ENCODE peak calls at places on chromosomes 5 and 9, in four cellular contexts. One of them, this sample, is unnamed.

GRCh38 chr9:81729141-81729540 is 39.8 kb upstream of the TLE1 start:
- DNase-seq in CD8-positive, alpha-beta T cell: no peak
- DNase-seq in K562: no peak
- DNase-seq in B cell: peak
- DNase-seq in this sample: no peak

GRCh38 chr9:93058357-93059096 is at the start of gene SUSD3:
- DNase-seq in CD8-positive, alpha-beta T cell: peak
- DNase-seq in B cell: peak
- DNase-seq in K562: peak
- DNase-seq in this sample: peak

GRCh38 chr9:108867829-108868228 is 5.8 kb downstream of the ACTL7A start:
- DNase-seq in K562: no peak
- DNase-seq in CD8-positive, alpha-beta T cell: no peak
- DNase-seq in B cell: no peak
- DNase-seq in this sample: no peak

GRCh38 chr9:16485155-16485554 is 385.3 kb downstream of the BNC2 start:
- DNase-seq in B cell: no peak
- DNase-seq in CD8-positive, alpha-beta T cell: no peak
- DNase-seq in K562: no peak
- DNase-seq in this sample: no peak

GRCh38 chr9:76984476-76984875 is 35.0 kb upstream of the FOXB2 start:
- DNase-seq in K562: no peak
- DNase-seq in B cell: no peak
- DNase-seq in CD8-positive, alpha-beta T cell: no peak
- DNase-seq in this sample: no peak

GRCh38 chr5:126452477-126452876 is 29.3 kb downstream of the GRAMD2B start:
- DNase-seq in K562: no peak
- DNase-seq in CD8-positive, alpha-beta T cell: no peak
- DNase-seq in B cell: no peak
- DNase-seq in this sample: no peak

GRCh38 chr5:95730730-95731570 is at the start of gene RHOBTB3:
- DNase-seq in B cell: peak
- DNase-seq in K562: peak
- DNase-seq in CD8-positive, alpha-beta T cell: peak
- DNase-seq in this sample: peak

GRCh38 chr5:174612686-174613085 is 111.7 kb upstream of the MSX2 start:
- DNase-seq in K562: no peak
- DNase-seq in CD8-positive, alpha-beta T cell: no peak
- DNase-seq in B cell: no peak
- DNase-seq in this sample: no peak

GRCh38 chr5:96785719-96786118 is 22.0 kb downstream of the ERAP1 start:
- DNase-seq in K562: no peak
- DNase-seq in CD8-positive, alpha-beta T cell: no peak
- DNase-seq in B cell: no peak
- DNase-seq in this sample: no peak

GRCh38 chr5:91384671-91385430 is 1.7 kb upstream of the ARRDC3 start:
- DNase-seq in B cell: peak
- DNase-seq in K562: peak
- DNase-seq in CD8-positive, alpha-beta T cell: peak
- DNase-seq in this sample: peak

GRCh38 chr5:23631283-23632045 is 124.1 kb downstream of the PRDM9 start:
- DNase-seq in K562: no peak
- DNase-seq in B cell: no peak
- DNase-seq in CD8-positive, alpha-beta T cell: no peak
- DNase-seq in this sample: no peak

GRCh38 chr9:109641079-109641659 is 138.8 kb upstream of the PALM2AKAP2 start:
- DNase-seq in K562: no peak
- DNase-seq in B cell: no peak
- DNase-seq in CD8-positive, alpha-beta T cell: no peak
- DNase-seq in this sample: no peak

GRCh38 chr9:794386-794785 is 47.1 kb upstream of the DMRT1 start:
- DNase-seq in K562: no peak
- DNase-seq in CD8-positive, alpha-beta T cell: no peak
- DNase-seq in B cell: no peak
- DNase-seq in this sample: no peak

GRCh38 chr9:14136047-14136446 is 177.9 kb downstream of the NFIB start:
- DNase-seq in K562: no peak
- DNase-seq in B cell: no peak
- DNase-seq in CD8-positive, alpha-beta T cell: no peak
- DNase-seq in this sample: no peak

GRCh38 chr5:54470677-54471076 is 15.2 kb downstream of the HSPB3 start:
- DNase-seq in K562: no peak
- DNase-seq in B cell: no peak
- DNase-seq in CD8-positive, alpha-beta T cell: no peak
- DNase-seq in this sample: no peak

GRCh38 chr9:111632051-111632450 is 917 bp downstream of the DNAJC25 start:
- DNase-seq in CD8-positive, alpha-beta T cell: no peak
- DNase-seq in B cell: no peak
- DNase-seq in K562: no peak
- DNase-seq in this sample: no peak

GRCh38 chr5:122262107-122262506 is 49.9 kb upstream of the SNCAIP start:
- DNase-seq in K562: no peak
- DNase-seq in CD8-positive, alpha-beta T cell: no peak
- DNase-seq in B cell: no peak
- DNase-seq in this sample: no peak

GRCh38 chr9:69273162-69273561 is 51.9 kb upstream of the ENTREP1 start:
- DNase-seq in B cell: no peak
- DNase-seq in CD8-positive, alpha-beta T cell: no peak
- DNase-seq in K562: no peak
- DNase-seq in this sample: no peak

GRCh38 chr5:88665750-88666215 is 217.2 kb downstream of the MEF2C start:
- DNase-seq in B cell: peak
- DNase-seq in K562: no peak
- DNase-seq in CD8-positive, alpha-beta T cell: no peak
- DNase-seq in this sample: no peak

GRCh38 chr9:19999491-20000057 is 210.7 kb upstream of the SLC24A2 start:
- DNase-seq in B cell: no peak
- DNase-seq in K562: no peak
- DNase-seq in CD8-positive, alpha-beta T cell: no peak
- DNase-seq in this sample: peak

GRCh38 chr5:130795037-130795436 is 370.0 kb downstream of the HINT1 start:
- DNase-seq in CD8-positive, alpha-beta T cell: no peak
- DNase-seq in K562: no peak
- DNase-seq in B cell: no peak
- DNase-seq in this sample: no peak

GRCh38 chr5:154849791-154850201 is 607 bp downstream of the FAXDC2 start:
- DNase-seq in K562: no peak
- DNase-seq in CD8-positive, alpha-beta T cell: no peak
- DNase-seq in B cell: no peak
- DNase-seq in this sample: no peak

GRCh38 chr5:180825768-180826525 is 23.3 kb upstream of the MGAT1 start:
- DNase-seq in CD8-positive, alpha-beta T cell: no peak
- DNase-seq in K562: no peak
- DNase-seq in B cell: no peak
- DNase-seq in this sample: no peak

GRCh38 chr5:21071421-21071820 is 1083.4 kb upstream of the CDH18 start:
- DNase-seq in K562: no peak
- DNase-seq in B cell: no peak
- DNase-seq in CD8-positive, alpha-beta T cell: no peak
- DNase-seq in this sample: no peak

GRCh38 chr9:29332789-29333188 is 1759.5 kb upstream of the C9orf72 start:
- DNase-seq in K562: no peak
- DNase-seq in B cell: no peak
- DNase-seq in CD8-positive, alpha-beta T cell: no peak
- DNase-seq in this sample: no peak

GRCh38 chr9:136551401-136552116 is 5.7 kb upstream of the NOTCH1 start:
- DNase-seq in K562: peak
- DNase-seq in CD8-positive, alpha-beta T cell: no peak
- DNase-seq in B cell: peak
- DNase-seq in this sample: peak

DNA sequence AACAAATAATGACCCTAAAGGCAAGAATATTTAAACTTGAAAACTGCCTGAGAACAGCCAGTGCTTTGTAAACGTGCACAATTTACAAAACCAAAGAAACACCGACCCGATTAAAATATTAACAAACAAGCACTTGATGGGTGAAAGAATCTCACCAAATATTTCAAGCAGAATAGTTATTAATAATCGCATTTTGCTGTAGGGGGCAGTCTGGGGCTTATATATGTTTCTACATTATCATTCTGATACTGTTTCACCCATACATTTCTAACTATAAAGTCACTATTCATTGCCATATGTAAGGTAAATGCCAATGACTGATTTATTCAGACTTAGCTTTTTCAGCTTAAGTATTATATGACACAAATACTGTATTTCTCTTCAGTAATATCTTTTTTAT is 37.7 kb downstream of the UBAP2 start:
- DNase-seq in K562: peak
- DNase-seq in B cell: peak
- DNase-seq in CD8-positive, alpha-beta T cell: peak
- DNase-seq in this sample: no peak
- TF ChIP-seq CTCF in K562: peak
- TF ChIP-seq CTCF in B cell: peak
- TF ChIP-seq CTCF in CD8-positive, alpha-beta T cell: peak
- TF ChIP-seq CTCF in this sample: no peak

DNA sequence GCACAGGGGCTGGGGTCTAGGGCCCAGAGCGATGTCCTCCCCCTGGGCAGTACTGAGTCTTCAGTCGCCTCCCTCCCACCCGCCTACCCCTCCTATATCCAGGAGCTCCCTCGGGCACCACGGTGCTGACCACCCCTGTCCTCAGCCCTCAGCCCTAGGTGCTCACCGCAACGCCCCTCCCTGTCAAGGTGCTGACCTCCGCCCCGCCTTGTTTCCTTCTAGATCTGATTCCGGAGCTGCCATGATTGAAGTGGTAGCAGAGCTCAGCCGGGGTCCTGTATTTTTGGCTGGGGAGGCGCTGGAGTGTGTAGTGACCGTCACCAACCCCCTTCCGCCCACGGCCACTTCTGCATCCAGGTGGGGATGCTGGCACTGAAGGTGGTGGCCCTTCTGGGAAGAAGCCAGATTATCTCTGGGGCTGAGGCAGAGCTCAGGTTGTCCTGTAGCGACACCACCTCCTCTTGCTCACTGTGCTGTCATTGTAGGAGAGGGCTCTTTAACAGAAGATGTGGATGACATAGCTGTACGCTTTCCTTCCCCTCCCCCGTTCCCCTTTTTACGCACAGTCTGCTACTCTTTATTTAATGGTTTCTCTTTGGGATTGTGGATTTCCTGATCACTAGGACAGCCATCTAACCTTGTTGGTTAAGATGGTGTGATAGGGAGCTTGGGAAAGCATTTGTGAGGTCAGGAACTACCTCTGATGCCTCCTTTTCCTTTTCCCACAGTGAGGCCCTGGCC is 598 bp downstream of the RGP1 start:
- DNase-seq in K562: peak
- DNase-seq in B cell: peak
- DNase-seq in CD8-positive, alpha-beta T cell: peak
- DNase-seq in this sample: peak
- TF ChIP-seq CTCF in K562: peak
- TF ChIP-seq CTCF in B cell: no peak
- TF ChIP-seq CTCF in CD8-positive, alpha-beta T cell: no peak
- TF ChIP-seq CTCF in this sample: no peak

GRCh38 chr9:131709741-131710499 is 30.0 kb downstream of the RAPGEF1 start:
- DNase-seq in CD8-positive, alpha-beta T cell: peak
- DNase-seq in B cell: peak
- DNase-seq in K562: no peak
- DNase-seq in this sample: peak
- TF ChIP-seq CTCF in CD8-positive, alpha-beta T cell: no peak
- TF ChIP-seq CTCF in B cell: no peak
- TF ChIP-seq CTCF in K562: no peak
- TF ChIP-seq CTCF in this sample: no peak

DNA sequence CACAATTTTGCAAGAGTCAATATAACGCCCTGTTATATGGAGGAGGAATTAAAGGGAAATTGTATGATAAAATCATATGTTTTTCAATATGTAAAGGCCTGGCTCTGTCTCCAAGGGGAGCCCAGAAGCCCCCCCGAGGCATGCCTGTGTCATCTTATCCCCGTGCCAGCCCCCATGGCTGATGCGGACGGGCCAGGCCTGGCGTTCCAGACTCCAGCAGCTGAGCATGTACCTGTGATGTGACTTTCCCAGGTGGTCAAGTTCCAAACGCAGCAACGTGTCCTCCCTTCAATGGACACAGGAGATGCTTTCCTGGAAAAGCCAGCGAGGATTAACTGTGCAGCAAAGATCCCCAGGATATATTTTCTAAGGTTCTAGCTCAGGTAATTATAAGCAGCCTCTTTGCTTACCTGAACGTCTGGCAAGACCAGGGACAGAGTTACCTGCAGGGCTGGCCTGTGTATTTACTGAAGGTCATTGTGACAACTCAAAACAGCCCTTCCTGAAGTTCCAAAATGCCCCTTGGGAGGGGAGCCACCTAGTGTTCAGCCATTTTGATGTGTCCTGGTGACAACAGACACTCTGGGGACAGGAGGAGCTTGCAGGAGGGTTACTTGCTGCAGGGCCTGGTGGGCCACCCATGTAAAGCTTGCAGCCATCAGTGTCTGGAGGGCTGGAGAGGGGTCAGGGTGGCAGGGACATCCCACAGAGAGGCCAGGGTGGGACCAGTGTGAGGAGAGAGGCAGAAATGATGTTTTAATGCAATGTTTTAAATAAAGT is 53.3 kb upstream of the RNU6ATAC start:
- DNase-seq in B cell: no peak
- DNase-seq in CD8-positive, alpha-beta T cell: no peak
- DNase-seq in K562: peak
- DNase-seq in this sample: no peak
- TF ChIP-seq CTCF in B cell: no peak
- TF ChIP-seq CTCF in CD8-positive, alpha-beta T cell: no peak
- TF ChIP-seq CTCF in K562: peak
- TF ChIP-seq CTCF in this sample: no peak

GRCh38 chr9:113589890-113590289 is 126.4 kb downstream of the RGS3 start:
- DNase-seq in CD8-positive, alpha-beta T cell: no peak
- DNase-seq in B cell: no peak
- DNase-seq in K562: peak
- DNase-seq in this sample: no peak
- TF ChIP-seq CTCF in CD8-positive, alpha-beta T cell: peak
- TF ChIP-seq CTCF in B cell: no peak
- TF ChIP-seq CTCF in K562: peak
- TF ChIP-seq CTCF in this sample: no peak

GRCh38 chr9:131432050-131432449 is 38.2 kb downstream of the PRRC2B start:
- DNase-seq in CD8-positive, alpha-beta T cell: no peak
- DNase-seq in K562: no peak
- DNase-seq in B cell: no peak
- DNase-seq in this sample: no peak
- TF ChIP-seq CTCF in CD8-positive, alpha-beta T cell: no peak
- TF ChIP-seq CTCF in K562: no peak
- TF ChIP-seq CTCF in B cell: no peak
- TF ChIP-seq CTCF in this sample: no peak

GRCh38 chr9:134781895-134782294 is 98.7 kb upstream of the FCN2 start:
- DNase-seq in K562: peak
- DNase-seq in B cell: no peak
- DNase-seq in CD8-positive, alpha-beta T cell: no peak
- DNase-seq in this sample: peak
- TF ChIP-seq CTCF in K562: peak
- TF ChIP-seq CTCF in B cell: no peak
- TF ChIP-seq CTCF in CD8-positive, alpha-beta T cell: no peak
- TF ChIP-seq CTCF in this sample: peak